ENCODE peak calls at places on chromosomes 2 and 18, in five cellular contexts. T is fibroblast of lung, F is choroid plexus epithelial cell, B is lower lobe of right lung, V is heart left ventricle. K is an unnamed sample.

GRCh38 chr18:79643049-79643765 is 36.4 kb upstream of the CTDP1 start:
- DNase-seq in T (no peak), F (no peak), B (peak; percentile 72), V (no peak), K (no peak)

GRCh38 chr2:201470821-201471731 is 19.5 kb downstream of the STRADB start:
- DNase-seq in T (peak; percentile 58), F (peak; percentile 74), B (no peak), V (no peak), K (no peak)

GRCh38 chr2:209648714-209649113 is 122.9 kb upstream of the UNC80 start:
- DNase-seq in T (peak; percentile 68), F (peak; percentile 78), B (no peak), V (no peak), K (no peak)

GRCh38 chr2:162072976-162073775 is 839 bp downstream of the DPP4 start:
- DNase-seq in T (no peak), F (no peak), B (peak; percentile 46), V (peak; percentile 31), K (no peak)

GRCh38 chr2:63545023-63545422 is 43.3 kb downstream of the WDPCP start:
- DNase-seq in T (no peak), F (no peak), B (no peak), V (peak; percentile 40), K (no peak)

GRCh38 chr18:73577365-73577764 is 570.3 kb downstream of the FBXO15 start:
- DNase-seq in T (peak; percentile 60), F (peak; percentile 65), B (no peak), V (no peak), K (no peak)

GRCh38 chr2:72274284-72274869 is 126.7 kb upstream of the CYP26B1 start:
- DNase-seq in T (peak; percentile 39), F (peak; percentile 20), B (no peak), V (no peak), K (no peak)

GRCh38 chr2:172293952-172294351 is 133.4 kb upstream of the ITGA6 start:
- DNase-seq in T (peak; percentile 14), F (peak; percentile 70), B (no peak), V (no peak), K (no peak)

GRCh38 chr2:84946204-84947009 is 24.6 kb upstream of the KCMF1 start:
- DNase-seq in T (peak; percentile 89), F (peak; percentile 56), B (no peak), V (no peak), K (no peak)

GRCh38 chr2:55420244-55420713 is 623 bp upstream of the CCDC88A start:
- DNase-seq in T (no peak), F (no peak), B (no peak), V (no peak), K (no peak)

GRCh38 chr2:51718881-51719280 is 686.9 kb upstream of the NRXN1 start:
- DNase-seq in T (no peak), F (no peak), B (no peak), V (no peak), K (no peak)

GRCh38 chr2:3435440-3435839 is 55.9 kb downstream of the TRAPPC12 start:
- DNase-seq in T (no peak), F (no peak), B (no peak), V (no peak), K (no peak)

GRCh38 chr2:101012054-101012705 is 10.1 kb downstream of the RPL31 start:
- DNase-seq in T (no peak), F (no peak), B (no peak), V (no peak), K (no peak)

GRCh38 chr2:207584952-207585351 is 40.2 kb downstream of the METTL21A start:
- DNase-seq in T (no peak), F (no peak), B (no peak), V (no peak), K (no peak)

GRCh38 chr2:217058791-217059755 is 199.2 kb upstream of the TNP1 start:
- DNase-seq in T (peak; percentile 58), F (no peak), B (no peak), V (no peak), K (no peak)

GRCh38 chr2:651961-652373 is 25.2 kb downstream of the TMEM18 start:
- DNase-seq in T (no peak), F (no peak), B (no peak), V (no peak), K (peak; percentile 54)

GRCh38 chr2:153487482-153487881 is 8.9 kb upstream of the RPRM start:
- DNase-seq in T (no peak), F (no peak), B (no peak), V (no peak), K (no peak)

GRCh38 chr18:74396252-74397204 is 60.6 kb downstream of the DIPK1C start:
- DNase-seq in T (no peak), F (no peak), B (no peak), V (no peak), K (no peak)

GRCh38 chr18:35580748-35581534 is 599 bp upstream of the GALNT1 start:
- DNase-seq in T (peak; percentile 56), F (peak; percentile 64), B (peak; percentile 71), V (peak; percentile 65), K (no peak)

GRCh38 chr2:7703048-7703447 is 785.8 kb downstream of the RNF144A start:
- DNase-seq in T (no peak), F (no peak), B (no peak), V (no peak), K (no peak)

GRCh38 chr2:17476060-17476459 is 42.2 kb downstream of the RAD51AP2 start:
- DNase-seq in T (peak; percentile 20), F (peak; percentile 32), B (no peak), V (no peak), K (no peak)

GRCh38 chr2:30707304-30707903 is 99.8 kb downstream of the CAPN13 start:
- DNase-seq in T (no peak), F (no peak), B (no peak), V (peak; percentile 6), K (no peak)

GRCh38 chr2:218869064-218869463 is 9.5 kb downstream of the WNT6 start:
- DNase-seq in T (no peak), F (no peak), B (no peak), V (no peak), K (no peak)

GRCh38 chr2:218872645-218873358 is 7.8 kb upstream of the WNT10A start:
- DNase-seq in T (no peak), F (no peak), B (no peak), V (no peak), K (no peak)

GRCh38 chr2:218871345-218872302 is 9.0 kb upstream of the WNT10A start:
- DNase-seq in T (no peak), F (no peak), B (no peak), V (no peak), K (no peak)

GRCh38 chr2:218873359-218874194 is 7.1 kb upstream of the WNT10A start:
- DNase-seq in T (no peak), F (no peak), B (no peak), V (no peak), K (no peak)

DNA sequence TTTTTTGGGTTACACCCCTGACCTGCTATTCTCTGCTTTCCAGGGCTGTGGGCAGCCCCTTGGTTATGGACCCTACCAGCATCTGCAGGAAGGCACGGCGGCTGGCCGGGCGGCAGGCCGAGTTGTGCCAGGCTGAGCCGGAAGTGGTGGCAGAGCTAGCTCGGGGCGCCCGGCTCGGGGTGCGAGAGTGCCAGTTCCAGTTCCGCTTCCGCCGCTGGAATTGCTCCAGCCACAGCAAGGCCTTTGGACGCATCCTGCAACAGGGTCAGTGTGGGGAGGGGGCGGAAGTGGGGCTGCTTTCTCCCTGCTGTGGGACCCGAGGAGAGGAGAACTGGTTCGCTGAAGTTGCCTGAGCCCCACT is 9.7 kb upstream of the WNT10A start:
- DNase-seq in T (no peak), F (no peak), B (no peak), V (no peak), K (no peak)
- H3K4me3 ChIP-seq in T (no peak overlapping the region), F (no peak overlapping the region), B (peak overlapping the region; percentile 45), V (peak overlapping the region; percentile 12), K (peak overlapping the region; percentile 20)

GRCh38 chr2:222944971-222945740 is 84.3 kb downstream of the ACSL3 start:
- DNase-seq in T (no peak), F (no peak), B (no peak), V (no peak), K (no peak)

GRCh38 chr2:222943820-222944219 is 83.0 kb downstream of the ACSL3 start:
- DNase-seq in T (peak; percentile 79), F (peak; percentile 34), B (no peak), V (no peak), K (no peak)

GRCh38 chr2:222945887-222946286 is 85.1 kb downstream of the ACSL3 start:
- DNase-seq in T (peak; percentile 33), F (no peak), B (no peak), V (no peak), K (no peak)

GRCh38 chr2:222942977-222943376 is 82.1 kb downstream of the ACSL3 start:
- DNase-seq in T (no peak), F (no peak), B (no peak), V (no peak), K (no peak)

DNA sequence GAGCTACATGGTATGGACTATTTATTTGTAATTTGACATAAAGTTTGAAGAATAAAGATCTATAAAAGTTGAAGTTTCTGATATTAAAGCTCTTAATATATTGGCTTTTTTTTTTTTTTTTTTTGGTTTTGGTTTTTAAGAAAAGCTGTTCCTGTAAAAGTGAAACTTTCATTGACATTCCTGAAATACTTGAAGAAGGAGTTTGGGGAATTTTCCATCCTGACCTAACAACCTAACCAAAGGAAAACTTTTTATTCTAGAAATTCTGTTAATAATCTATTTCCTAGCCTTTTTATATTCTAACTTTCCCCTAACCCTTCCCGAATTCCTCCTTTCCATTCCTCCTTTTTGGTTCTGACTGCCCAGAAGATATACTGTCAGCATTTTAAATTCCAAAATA is 83.7 kb downstream of the ACSL3 start:
- DNase-seq in T (peak; percentile 55), F (peak; percentile 39), B (no peak), V (no peak), K (no peak)
- H3K4me3 ChIP-seq in T (no peak overlapping the region), F (no peak overlapping the region), B (no peak overlapping the region), V (no peak overlapping the region), K (no peak overlapping the region)

GRCh38 chr2:20438334-20439192 is 8.3 kb upstream of the RHOB start:
- DNase-seq in T (peak; percentile 79), F (peak; percentile 90), B (no peak), V (no peak), K (peak; percentile 82)
- H3K4me3 ChIP-seq in T (no peak overlapping the region), F (peak overlapping the region; percentile 17), B (no peak overlapping the region), V (no peak overlapping the region), K (no peak overlapping the region)

DNA sequence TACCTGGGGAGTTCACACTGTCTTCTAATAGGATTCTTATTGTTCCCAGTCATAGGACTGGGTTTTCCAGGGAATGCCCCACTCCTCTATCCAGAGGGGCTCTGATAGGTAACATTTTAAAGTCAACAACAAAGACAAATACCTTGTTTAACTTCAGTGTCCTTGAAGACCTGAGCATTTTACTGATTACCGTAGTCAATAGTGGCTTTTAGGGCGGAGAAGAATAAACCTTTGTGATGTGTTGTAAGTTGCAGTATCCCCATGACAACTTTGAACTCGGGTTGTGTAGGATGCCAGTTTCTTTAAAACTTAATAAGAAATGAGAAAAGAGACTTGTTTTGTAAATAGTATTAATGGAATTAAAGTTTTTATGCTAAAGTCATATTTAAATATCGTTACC is 5.9 kb downstream of the GATA6 start:
- DNase-seq in T (no peak), F (no peak), B (no peak), V (no peak), K (no peak)
- H3K4me3 ChIP-seq in T (no peak overlapping the region), F (peak overlapping the region; percentile 90), B (peak overlapping the region; percentile 79), V (peak overlapping the region; percentile 84), K (peak overlapping the region; percentile 95)

K was measured in right atrium auricular region.